ENCODE peak calls at places on chromosomes 7 and 10, in seven cellular contexts. S is HFF-Myc, T is endodermal cell, M is heart left ventricle, C is vagina, Z is mammary epithelial cell, K is GM06990. D is an unnamed sample.

GRCh38 chr7:66748791-66749190 is 8.3 kb downstream of the RABGEF1 start:
- DNase-seq in Z (no peak), K (no peak), M (peak; percentile 88), C (no peak), T (no peak), S (no peak), D (no peak)

GRCh38 chr10:119849031-119849789 is 23.4 kb downstream of the MCMBP start:
- DNase-seq in M (no peak), C (no peak), K (no peak), T (no peak), Z (no peak), S (no peak), D (no peak)

GRCh38 chr10:70355234-70356021 is 27.0 kb downstream of the LRRC20 start:
- DNase-seq in K (peak; percentile 83), S (no peak), C (no peak), T (no peak), M (no peak), Z (no peak), D (no peak)

GRCh38 chr7:123864438-123864837 is 19.5 kb downstream of the HYAL4 start:
- DNase-seq in S (no peak), K (no peak), T (no peak), Z (no peak), M (no peak), C (no peak), D (no peak)

GRCh38 chr10:55629792-55630490 is 731.1 kb downstream of the ZWINT start:
- DNase-seq in C (no peak), S (no peak), M (peak; percentile 32), T (peak; percentile 80), K (no peak), Z (no peak), D (peak; percentile 32)

GRCh38 chr10:103895458-103896186 is 22.4 kb downstream of the STN1 start:
- DNase-seq in C (no peak), S (peak; percentile 72), M (peak; percentile 51), Z (peak; percentile 70), K (no peak), T (no peak), D (no peak)

GRCh38 chr10:28769147-28769604 is 91.9 kb downstream of the BAMBI start:
- DNase-seq in Z (no peak), T (no peak), S (no peak), M (no peak), C (no peak), K (no peak), D (no peak)

GRCh38 chr10:81081887-81082620 is 544.4 kb downstream of the SH2D4B start:
- DNase-seq in K (no peak), Z (peak; percentile 0), S (no peak), M (no peak), T (peak; percentile 65), C (no peak), D (no peak)

GRCh38 chr7:128831178-128831993 is 1.2 kb downstream of the FLNC start:
- DNase-seq in Z (no peak), T (peak; percentile 89), S (no peak), M (peak; percentile 83), C (no peak), K (no peak), D (peak; percentile 91)

GRCh38 chr10:35336921-35337741 is 822 bp downstream of the CCNY start:
- DNase-seq in Z (peak; percentile 42), K (peak; percentile 55), C (no peak), M (peak; percentile 57), T (peak; percentile 79), S (no peak), D (peak; percentile 78)

GRCh38 chr7:137462074-137462715 is 118.7 kb upstream of the PTN start:
- DNase-seq in C (no peak), M (no peak), Z (peak; percentile 39), S (no peak), K (no peak), T (no peak), D (no peak)

GRCh38 chr7:30278849-30279505 is 5.4 kb upstream of the ZNRF2 start:
- DNase-seq in C (no peak), M (no peak), Z (no peak), K (no peak), T (no peak), S (no peak), D (no peak)

GRCh38 chr7:50981743-50982142 is 199.0 kb upstream of the GRB10 start:
- DNase-seq in K (no peak), Z (no peak), M (no peak), T (peak; percentile 61), S (no peak), C (no peak), D (no peak)

GRCh38 chr10:25497281-25497680 is 322.5 kb downstream of the GPR158 start:
- DNase-seq in T (no peak), C (no peak), K (no peak), M (no peak), S (no peak), Z (no peak), D (no peak)

GRCh38 chr10:73917566-73918305 is 6.8 kb downstream of the PLAU start:
- DNase-seq in C (no peak), Z (peak; percentile 69), M (no peak), K (no peak), S (no peak), T (no peak), D (no peak)

GRCh38 chr10:23293973-23294372 is 50.6 kb downstream of the C10orf67 start:
- DNase-seq in K (no peak), C (no peak), M (no peak), T (no peak), S (no peak), Z (no peak), D (no peak)

GRCh38 chr7:12719978-12720377 is 32.5 kb downstream of the ARL4A start:
- DNase-seq in S (no peak), Z (no peak), M (no peak), K (no peak), C (no peak), T (no peak), D (no peak)

GRCh38 chr7:25098096-25099046 is 26.7 kb downstream of the CYCS start:
- DNase-seq in C (no peak), Z (peak; percentile 31), K (no peak), M (peak; percentile 52), S (peak; percentile 53), T (peak; percentile 81), D (peak; percentile 73)

GRCh38 chr10:102327641-102328040 is 67.9 kb upstream of the NFKB2 start:
- DNase-seq in S (no peak), C (no peak), Z (no peak), M (no peak), T (no peak), K (no peak), D (no peak)

GRCh38 chr10:70457759-70458305 is 16.4 kb upstream of the NODAL start:
- DNase-seq in Z (no peak), T (no peak), M (no peak), C (no peak), K (no peak), S (no peak), D (no peak)

GRCh38 chr10:126252884-126253612 is 135.2 kb downstream of the ADAM12 start:
- DNase-seq in S (peak; percentile 99), C (no peak), T (no peak), M (no peak), Z (peak; percentile 70), K (no peak), D (no peak)

GRCh38 chr7:44802418-44803025 is 6.0 kb downstream of the PPIA start:
- DNase-seq in M (no peak), Z (no peak), K (no peak), T (no peak), C (no peak), S (no peak), D (no peak)
- H3K4me3 ChIP-seq in M (no peak overlapping the region), Z (no peak overlapping the region), K (no peak overlapping the region), T (no peak overlapping the region), C (no peak overlapping the region), S (no peak overlapping the region), D (no peak overlapping the region)

DNA sequence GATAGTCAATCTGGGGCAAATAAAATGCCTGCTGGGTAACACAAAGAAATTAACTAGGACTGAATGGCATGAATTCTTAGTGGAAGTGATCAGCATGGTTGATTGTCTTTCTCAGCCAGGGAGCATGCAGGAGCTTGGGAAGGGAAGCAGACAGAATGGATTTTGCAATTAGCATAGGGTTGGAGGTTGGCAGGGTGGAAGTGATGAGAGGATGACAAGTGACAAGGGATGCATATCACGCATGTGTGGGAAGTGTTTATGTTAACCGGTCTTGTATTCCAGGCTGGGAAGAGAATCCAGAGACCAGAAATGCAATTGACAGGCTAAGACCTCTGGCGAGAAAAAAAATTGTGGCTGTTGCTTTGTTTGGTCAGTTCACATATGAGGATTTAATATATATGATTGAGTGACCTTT is 8.2 kb downstream of the MDFIC start:
- DNase-seq in K (no peak), S (no peak), M (no peak), C (no peak), Z (no peak), T (peak; percentile 75), D (peak; percentile 21)
- H3K4me3 ChIP-seq in K (peak overlapping the region; percentile 46), S (no peak overlapping the region), M (no peak overlapping the region), C (no peak overlapping the region), Z (no peak overlapping the region), T (no peak overlapping the region), D (no peak overlapping the region)

GRCh38 chr7:1055084-1055450 is 10.7 kb downstream of the GPR146 start:
- DNase-seq in K (no peak), M (peak; percentile 91), T (no peak), C (no peak), S (no peak), Z (no peak), D (peak; percentile 67)

GRCh38 chr7:1056785-1057410 is 12.6 kb downstream of the GPR146 start:
- DNase-seq in M (peak; percentile 27), T (no peak), S (no peak), Z (no peak), K (no peak), C (no peak), D (no peak)

GRCh38 chr7:1057416-1058291 is 13.3 kb downstream of the GPR146 start:
- DNase-seq in T (no peak), S (no peak), C (no peak), M (peak; percentile 25), K (no peak), Z (no peak), D (no peak)

GRCh38 chr7:1055491-1056005 is 11.2 kb downstream of the GPR146 start:
- DNase-seq in M (peak; percentile 31), C (no peak), K (no peak), T (no peak), Z (no peak), S (no peak), D (no peak)

DNA sequence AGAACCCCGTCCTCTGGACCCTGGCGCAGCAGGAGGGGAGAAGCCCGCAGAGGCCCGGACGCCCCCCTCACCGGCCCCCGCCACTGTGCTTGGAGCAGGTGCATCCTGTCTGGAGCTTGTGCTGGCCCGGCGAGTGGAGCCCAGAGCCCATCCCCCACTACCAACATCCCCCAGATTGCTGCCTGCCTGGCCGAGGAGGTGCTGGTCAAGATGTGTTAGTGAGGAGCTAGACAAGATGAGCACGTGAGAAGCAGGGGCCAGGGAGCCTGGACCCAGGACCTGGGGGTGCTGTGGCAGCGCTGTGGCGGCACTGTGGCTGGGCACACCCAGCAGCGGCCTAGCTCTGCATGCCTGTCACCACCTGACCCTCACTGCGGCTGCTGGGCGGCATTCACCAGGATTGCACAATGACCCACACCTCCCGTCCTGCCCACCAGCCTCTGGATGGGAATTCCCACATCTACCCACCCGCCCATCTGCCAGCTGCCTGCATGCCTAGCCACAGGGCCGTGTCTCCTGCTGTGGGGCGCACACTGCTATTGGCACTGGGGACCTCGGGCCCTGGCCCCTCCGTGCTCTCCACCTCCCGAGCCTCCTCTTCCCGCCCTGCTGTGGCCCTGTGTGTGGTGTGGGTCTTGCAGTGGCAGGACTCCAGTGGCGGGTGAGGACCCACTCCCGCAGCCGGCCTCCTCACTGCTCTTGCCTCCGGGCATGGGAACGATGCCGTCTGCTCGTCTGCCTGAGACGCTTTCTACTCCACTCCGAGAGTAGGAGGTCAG is 11.8 kb downstream of the GPR146 start:
- DNase-seq in K (no peak), S (no peak), Z (peak; percentile 56), C (no peak), T (no peak), M (peak; percentile 63), D (peak; percentile 64)
- H3K4me3 ChIP-seq in K (no peak overlapping the region), S (no peak overlapping the region), Z (no peak overlapping the region), C (peak overlapping the region; percentile 21), T (no peak overlapping the region), M (peak overlapping the region; percentile 55), D (no peak overlapping the region)

GRCh38 chr10:71769279-71769823 is 4.0 kb downstream of the VSIR start:
- DNase-seq in K (peak; percentile 48), T (no peak), M (no peak), S (no peak), C (no peak), Z (no peak), D (no peak)
- H3K4me3 ChIP-seq in K (peak overlapping the region; percentile 16), T (no peak overlapping the region), M (peak overlapping the region; percentile 88), S (no peak overlapping the region), C (peak overlapping the region; percentile 21), Z (peak overlapping the region; percentile 33), D (no peak overlapping the region)

D was measured in H7.